ENCODE peak calls at places on chromosomes 2 and 18, in six cellular contexts. One of them, this sample, is unnamed.

GRCh38 chr2:95026471-95027368 is 1.2 kb downstream of the MAL start:
- DNase-seq in H9: no peak
- DNase-seq in IMR-90: no peak
- DNase-seq in mesenchymal stem cell: no peak
- DNase-seq in H1: no peak
- DNase-seq in mesendoderm: peak
- DNase-seq in this sample: no peak

GRCh38 chr2:108823286-108823685 is 36.7 kb downstream of the CCDC138 start:
- DNase-seq in H9: no peak
- DNase-seq in IMR-90: no peak
- DNase-seq in mesenchymal stem cell: no peak
- DNase-seq in H1: no peak
- DNase-seq in mesendoderm: no peak
- DNase-seq in this sample: no peak

GRCh38 chr18:26471826-26472225 is 76.5 kb downstream of the KCTD1 start:
- DNase-seq in H9: no peak
- DNase-seq in IMR-90: no peak
- DNase-seq in mesenchymal stem cell: no peak
- DNase-seq in H1: no peak
- DNase-seq in mesendoderm: no peak
- DNase-seq in this sample: no peak

GRCh38 chr2:70261501-70261900 is 3.6 kb downstream of the PCYOX1 start:
- DNase-seq in H9: no peak
- DNase-seq in IMR-90: peak
- DNase-seq in mesenchymal stem cell: no peak
- DNase-seq in H1: no peak
- DNase-seq in mesendoderm: no peak
- DNase-seq in this sample: no peak

GRCh38 chr18:69770206-69770605 is 177.5 kb downstream of the CD226 start:
- DNase-seq in H9: no peak
- DNase-seq in IMR-90: no peak
- DNase-seq in mesenchymal stem cell: no peak
- DNase-seq in H1: no peak
- DNase-seq in mesendoderm: no peak
- DNase-seq in this sample: no peak

GRCh38 chr2:222518570-222519381 is 94.4 kb downstream of the SGPP2 start:
- DNase-seq in H9: no peak
- DNase-seq in IMR-90: no peak
- DNase-seq in mesenchymal stem cell: no peak
- DNase-seq in H1: no peak
- DNase-seq in mesendoderm: peak
- DNase-seq in this sample: no peak

GRCh38 chr18:43563780-43564179 is 286.5 kb upstream of the SYT4 start:
- DNase-seq in H9: peak
- DNase-seq in IMR-90: peak
- DNase-seq in mesenchymal stem cell: peak
- DNase-seq in H1: no peak
- DNase-seq in mesendoderm: peak
- DNase-seq in this sample: peak

GRCh38 chr2:69514406-69514805 is 77.2 kb upstream of the NFU1 start:
- DNase-seq in H9: peak
- DNase-seq in IMR-90: peak
- DNase-seq in mesenchymal stem cell: peak
- DNase-seq in H1: no peak
- DNase-seq in mesendoderm: peak
- DNase-seq in this sample: peak

GRCh38 chr2:74553892-74554820 is at the start of the genes DOK1 and LOXL3:
- DNase-seq in H9: peak
- DNase-seq in IMR-90: peak
- DNase-seq in mesenchymal stem cell: peak
- DNase-seq in H1: peak
- DNase-seq in mesendoderm: peak
- DNase-seq in this sample: peak

GRCh38 chr2:149815946-149816345 is 228.4 kb upstream of the MMADHC start:
- DNase-seq in H9: no peak
- DNase-seq in IMR-90: no peak
- DNase-seq in mesenchymal stem cell: no peak
- DNase-seq in H1: no peak
- DNase-seq in mesendoderm: no peak
- DNase-seq in this sample: no peak

GRCh38 chr2:151361674-151362380 is 4.4 kb downstream of the TNFAIP6 start:
- DNase-seq in H9: no peak
- DNase-seq in IMR-90: no peak
- DNase-seq in mesenchymal stem cell: no peak
- DNase-seq in H1: no peak
- DNase-seq in mesendoderm: no peak
- DNase-seq in this sample: no peak

GRCh38 chr2:88735853-88736252 is 44.4 kb downstream of the RPIA start:
- DNase-seq in H9: no peak
- DNase-seq in IMR-90: no peak
- DNase-seq in mesenchymal stem cell: no peak
- DNase-seq in H1: no peak
- DNase-seq in mesendoderm: no peak
- DNase-seq in this sample: no peak

GRCh38 chr2:23803275-23803964 is 123.5 kb downstream of the ATAD2B start:
- DNase-seq in H9: no peak
- DNase-seq in IMR-90: peak
- DNase-seq in mesenchymal stem cell: peak
- DNase-seq in H1: no peak
- DNase-seq in mesendoderm: no peak
- DNase-seq in this sample: no peak

GRCh38 chr2:113064898-113065297 is 2.9 kb upstream of the IL1F10 start:
- DNase-seq in H9: no peak
- DNase-seq in IMR-90: no peak
- DNase-seq in mesenchymal stem cell: no peak
- DNase-seq in H1: no peak
- DNase-seq in mesendoderm: no peak
- DNase-seq in this sample: no peak

GRCh38 chr2:127052771-127053691 is 53.9 kb downstream of the BIN1 start:
- DNase-seq in H9: no peak
- DNase-seq in IMR-90: no peak
- DNase-seq in mesenchymal stem cell: no peak
- DNase-seq in H1: no peak
- DNase-seq in mesendoderm: no peak
- DNase-seq in this sample: no peak

GRCh38 chr2:237371856-237372255 is 42.1 kb downstream of the COL6A3 start:
- DNase-seq in H9: no peak
- DNase-seq in IMR-90: no peak
- DNase-seq in mesenchymal stem cell: no peak
- DNase-seq in H1: no peak
- DNase-seq in mesendoderm: no peak
- DNase-seq in this sample: no peak

GRCh38 chr2:223306371-223306770 is 254.4 kb downstream of the KCNE4 start:
- DNase-seq in H9: peak
- DNase-seq in IMR-90: peak
- DNase-seq in mesenchymal stem cell: peak
- DNase-seq in H1: peak
- DNase-seq in mesendoderm: peak
- DNase-seq in this sample: no peak

GRCh38 chr2:15302154-15302553 is 259.0 kb downstream of the NBAS start:
- DNase-seq in H9: no peak
- DNase-seq in IMR-90: peak
- DNase-seq in mesenchymal stem cell: peak
- DNase-seq in H1: no peak
- DNase-seq in mesendoderm: no peak
- DNase-seq in this sample: no peak

GRCh38 chr2:43345391-43345813 is 119.0 kb upstream of the ZFP36L2 start:
- DNase-seq in H9: no peak
- DNase-seq in IMR-90: no peak
- DNase-seq in mesenchymal stem cell: no peak
- DNase-seq in H1: no peak
- DNase-seq in mesendoderm: peak
- DNase-seq in this sample: no peak

GRCh38 chr18:79136742-79137141 is 67.5 kb downstream of the ATP9B start:
- DNase-seq in H9: no peak
- DNase-seq in IMR-90: no peak
- DNase-seq in mesenchymal stem cell: no peak
- DNase-seq in H1: no peak
- DNase-seq in mesendoderm: peak
- DNase-seq in this sample: no peak

GRCh38 chr2:127103243-127104165 is 3.5 kb downstream of the BIN1 start:
- DNase-seq in H9: peak
- DNase-seq in IMR-90: no peak
- DNase-seq in mesenchymal stem cell: no peak
- DNase-seq in H1: no peak
- DNase-seq in mesendoderm: no peak
- DNase-seq in this sample: no peak

GRCh38 chr18:36095936-36096519 is 28.7 kb upstream of the RPRD1A start:
- DNase-seq in H9: no peak
- DNase-seq in IMR-90: peak
- DNase-seq in mesenchymal stem cell: peak
- DNase-seq in H1: no peak
- DNase-seq in mesendoderm: peak
- DNase-seq in this sample: peak

GRCh38 chr2:20650412-20650879 is 452 bp downstream of the HS1BP3 start:
- DNase-seq in H9: peak
- DNase-seq in IMR-90: peak
- DNase-seq in mesenchymal stem cell: peak
- DNase-seq in H1: no peak
- DNase-seq in mesendoderm: peak
- DNase-seq in this sample: no peak

GRCh38 chr2:48852938-48853337 is 97.4 kb upstream of the LHCGR start:
- DNase-seq in H9: no peak
- DNase-seq in IMR-90: peak
- DNase-seq in mesenchymal stem cell: peak
- DNase-seq in H1: no peak
- DNase-seq in mesendoderm: no peak
- DNase-seq in this sample: no peak

GRCh38 chr2:176128172-176129012 is 1.1 kb upstream of the HOXD8 start:
- DNase-seq in H9: peak
- DNase-seq in IMR-90: no peak
- DNase-seq in mesenchymal stem cell: no peak
- DNase-seq in H1: peak
- DNase-seq in mesendoderm: peak
- DNase-seq in this sample: no peak

GRCh38 chr2:221254281-221254680 is 317.8 kb downstream of the EPHA4 start:
- DNase-seq in H9: peak
- DNase-seq in IMR-90: no peak
- DNase-seq in mesenchymal stem cell: no peak
- DNase-seq in H1: no peak
- DNase-seq in mesendoderm: peak
- DNase-seq in this sample: peak

DNA sequence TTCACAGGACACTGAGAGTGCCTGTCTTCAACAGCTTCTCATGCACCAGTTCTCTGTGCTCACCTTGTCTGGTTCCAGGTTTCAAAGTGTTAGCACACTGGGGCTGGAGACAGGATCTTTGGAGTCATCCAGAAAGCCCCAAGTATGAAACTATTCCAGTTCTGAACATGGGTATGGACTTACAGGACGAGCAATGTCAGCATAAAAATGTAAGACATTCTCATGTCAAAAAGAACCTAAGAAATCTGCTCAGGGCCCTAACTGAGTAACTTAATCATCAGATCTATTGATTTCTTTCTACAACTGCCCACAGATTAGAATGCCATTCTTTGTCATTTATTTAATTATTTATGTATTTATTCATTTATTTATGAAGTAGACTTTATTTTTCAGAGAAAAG is 184.5 kb downstream of the AGPS start:
- DNase-seq in H9: no peak
- DNase-seq in IMR-90: no peak
- DNase-seq in mesenchymal stem cell: no peak
- DNase-seq in H1: no peak
- DNase-seq in mesendoderm: no peak
- DNase-seq in this sample: no peak
- H2BK15ac ChIP-seq in H9: no peak
- H2BK15ac ChIP-seq in IMR-90: no peak
- H2BK15ac ChIP-seq in mesenchymal stem cell: no peak
- H2BK15ac ChIP-seq in H1: no peak
- H2BK15ac ChIP-seq in mesendoderm: no peak
- H2BK15ac ChIP-seq in this sample: no peak

DNA sequence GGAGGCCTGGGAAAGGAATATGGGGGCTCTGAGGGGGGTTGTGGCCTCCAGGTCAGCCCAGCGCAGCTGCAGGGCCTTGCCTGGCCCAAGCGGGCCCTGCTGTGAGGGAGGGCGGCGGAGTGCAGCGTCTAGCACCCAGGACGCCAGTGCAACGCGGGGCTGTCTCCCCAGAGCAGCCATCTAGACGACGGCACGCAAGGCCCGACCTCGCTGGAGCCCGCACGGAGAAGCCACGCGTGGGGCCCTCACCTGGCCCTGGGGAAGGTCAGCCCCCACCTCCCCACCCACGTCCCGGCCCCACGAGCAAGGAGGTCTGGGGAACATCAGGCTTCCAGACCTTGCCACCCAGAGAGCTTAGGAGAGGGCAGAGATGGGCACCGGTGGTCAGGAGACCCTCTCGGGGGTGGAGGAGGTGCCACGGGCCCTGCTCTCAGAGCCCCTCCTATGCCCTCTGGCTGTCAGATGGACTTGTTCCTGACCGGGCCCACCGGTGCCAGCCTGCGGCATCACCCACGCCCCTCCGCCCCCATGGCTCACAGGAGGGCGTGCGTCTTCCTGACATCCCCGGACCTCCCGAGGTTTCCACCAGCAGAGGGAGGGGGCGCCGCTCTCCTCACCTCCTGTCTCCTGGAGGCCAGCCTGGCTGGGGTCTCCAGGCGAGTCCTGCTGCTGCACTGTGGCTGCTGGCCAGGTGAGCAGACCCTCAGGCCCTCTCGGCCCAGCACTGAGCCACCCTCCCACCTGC is 17.0 kb downstream of the GPR35 start:
- DNase-seq in H9: no peak
- DNase-seq in IMR-90: no peak
- DNase-seq in mesenchymal stem cell: no peak
- DNase-seq in H1: no peak
- DNase-seq in mesendoderm: no peak
- DNase-seq in this sample: no peak
- H2BK15ac ChIP-seq in H9: no peak
- H2BK15ac ChIP-seq in IMR-90: no peak
- H2BK15ac ChIP-seq in mesenchymal stem cell: no peak
- H2BK15ac ChIP-seq in H1: no peak
- H2BK15ac ChIP-seq in mesendoderm: no peak
- H2BK15ac ChIP-seq in this sample: peak

GRCh38 chr2:183868707-183869106 is 729.6 kb upstream of the ZNF804A start:
- DNase-seq in H9: no peak
- DNase-seq in IMR-90: no peak
- DNase-seq in mesenchymal stem cell: peak
- DNase-seq in H1: no peak
- DNase-seq in mesendoderm: no peak
- DNase-seq in this sample: no peak
- H2BK15ac ChIP-seq in H9: no peak
- H2BK15ac ChIP-seq in IMR-90: no peak
- H2BK15ac ChIP-seq in mesenchymal stem cell: no peak
- H2BK15ac ChIP-seq in H1: no peak
- H2BK15ac ChIP-seq in mesendoderm: no peak
- H2BK15ac ChIP-seq in this sample: no peak

GRCh38 chr18:24227976-24228660 is 89.3 kb downstream of the CABYR start:
- DNase-seq in H9: no peak
- DNase-seq in IMR-90: peak
- DNase-seq in mesenchymal stem cell: peak
- DNase-seq in H1: no peak
- DNase-seq in mesendoderm: no peak
- DNase-seq in this sample: no peak
- H2BK15ac ChIP-seq in H9: no peak
- H2BK15ac ChIP-seq in IMR-90: peak
- H2BK15ac ChIP-seq in mesenchymal stem cell: no peak
- H2BK15ac ChIP-seq in H1: no peak
- H2BK15ac ChIP-seq in mesendoderm: no peak
- H2BK15ac ChIP-seq in this sample: no peak